ENCODE peak calls at places on chromosome 11, in four cellular contexts. S, K, O and W are unnamed samples.

GRCh38 chr11:112727341-112727841 is 233.8 kb upstream of the NCAM1 start:
- DNase-seq in K (no peak), S (no peak), O (no peak), W (no peak)

GRCh38 chr11:71447791-71448256 is 369 bp downstream of the DHCR7 start:
- DNase-seq in O (no peak), S (no peak), K (no peak), W (peak; percentile 26)

GRCh38 chr11:73269353-73270088 is 2.6 kb upstream of the P2RY6 start:
- DNase-seq in S (no peak), K (no peak), O (no peak), W (peak; percentile 19)

GRCh38 chr11:74717211-74717997 is 13.8 kb downstream of the CHRDL2 start:
- DNase-seq in O (no peak), S (no peak), K (no peak), W (no peak)

GRCh38 chr11:86743223-86744118 is 56.9 kb upstream of the PRSS23 start:
- DNase-seq in O (peak; percentile 84), S (peak; percentile 97), K (no peak), W (peak; percentile 99)

GRCh38 chr11:64536396-64536935 is 54.6 kb upstream of the SLC22A12 start:
- DNase-seq in K (no peak), S (peak; percentile 23), O (peak; percentile 44), W (no peak)

GRCh38 chr11:121435132-121435531 is 17.0 kb upstream of the SORL1 start:
- DNase-seq in S (no peak), K (no peak), O (no peak), W (no peak)

GRCh38 chr11:96280444-96280843 is 62.6 kb downstream of the MAML2 start:
- DNase-seq in S (no peak), K (no peak), O (no peak), W (no peak)

GRCh38 chr11:102287963-102288744 is 29.1 kb upstream of the BIRC3 start:
- DNase-seq in O (peak; percentile 82), K (no peak), S (peak; percentile 80), W (peak; percentile 70)

GRCh38 chr11:125055107-125055715 is 7.9 kb upstream of the SLC37A2 start:
- DNase-seq in O (no peak), K (no peak), S (no peak), W (peak; percentile 44)

GRCh38 chr11:6601041-6601461 is 2.4 kb downstream of the RRP8 start:
- DNase-seq in K (no peak), O (no peak), S (no peak), W (no peak)

GRCh38 chr11:111604392-111605009 is 2.3 kb downstream of the SIK2 start:
- DNase-seq in S (peak; percentile 45), K (no peak), O (peak; percentile 24), W (peak; percentile 34)

GRCh38 chr11:68127791-68128681 is 6.8 kb upstream of the CHKA start:
- DNase-seq in S (no peak), O (peak; percentile 61), K (no peak), W (no peak)

GRCh38 chr11:108617055-108617454 is 23.5 kb upstream of the EXPH5 start:
- DNase-seq in O (no peak), S (no peak), K (no peak), W (no peak)